ENCODE peak calls at places on chromosomes 12 and 14, in seven cellular contexts. O is lower leg skin, A is omental fat pad, B is astrocyte of the cerebellum, U is sigmoid colon, Q is coronary artery, T is heart left ventricle. L is an unnamed sample.

GRCh38 chr12:69684472-69684871 is 14.6 kb downstream of the BEST3 start:
- DNase-seq in O (no peak), A (no peak), B (no peak), U (no peak), Q (no peak), T (no peak), L (no peak)

GRCh38 chr14:29215853-29216252 is 449.3 kb downstream of the FOXG1 start:
- DNase-seq in O (no peak), A (no peak), B (no peak), U (no peak), Q (no peak), T (no peak), L (no peak)

GRCh38 chr14:65170768-65171251 is 68.5 kb upstream of the MAX start:
- DNase-seq in O (no peak), A (no peak), B (peak), U (no peak), Q (no peak), T (no peak), L (no peak)

GRCh38 chr12:118840399-118840798 is 140.9 kb upstream of the SRRM4 start:
- DNase-seq in O (no peak), A (no peak), B (no peak), U (no peak), Q (no peak), T (no peak), L (no peak)

GRCh38 chr12:64673490-64674169 is 63.3 kb downstream of the RASSF3 start:
- DNase-seq in O (no peak), A (no peak), B (peak), U (no peak), Q (no peak), T (no peak), L (no peak)

GRCh38 chr12:24948452-24948815 is 467 bp downstream of the BCAT1 start:
- DNase-seq in O (no peak), A (no peak), B (no peak), U (no peak), Q (no peak), T (no peak), L (no peak)

GRCh38 chr14:50225067-50225973 is 6.1 kb downstream of the SOS2 start:
- DNase-seq in O (no peak), A (no peak), B (peak), U (no peak), Q (no peak), T (no peak), L (no peak)

GRCh38 chr12:21801522-21802288 is 27.2 kb upstream of the KCNJ8 start:
- DNase-seq in O (no peak), A (no peak), B (no peak), U (no peak), Q (no peak), T (no peak), L (no peak)

GRCh38 chr12:15014708-15015107 is 41.9 kb downstream of the PDE6H start:
- DNase-seq in O (no peak), A (no peak), B (no peak), U (no peak), Q (no peak), T (no peak), L (no peak)

GRCh38 chr14:77059276-77059934 is 30.9 kb upstream of the IRF2BPL start:
- DNase-seq in O (no peak), A (no peak), B (peak), U (no peak), Q (no peak), T (peak), L (no peak)

GRCh38 chr12:58416211-58416610 is 474.8 kb downstream of the ATP23 start:
- DNase-seq in O (no peak), A (no peak), B (no peak), U (no peak), Q (no peak), T (no peak), L (no peak)
- TF ChIP-seq CTCF in O (no peak), A (no peak), B (peak), U (no peak), Q (no peak), T (no peak), L (peak)

DNA sequence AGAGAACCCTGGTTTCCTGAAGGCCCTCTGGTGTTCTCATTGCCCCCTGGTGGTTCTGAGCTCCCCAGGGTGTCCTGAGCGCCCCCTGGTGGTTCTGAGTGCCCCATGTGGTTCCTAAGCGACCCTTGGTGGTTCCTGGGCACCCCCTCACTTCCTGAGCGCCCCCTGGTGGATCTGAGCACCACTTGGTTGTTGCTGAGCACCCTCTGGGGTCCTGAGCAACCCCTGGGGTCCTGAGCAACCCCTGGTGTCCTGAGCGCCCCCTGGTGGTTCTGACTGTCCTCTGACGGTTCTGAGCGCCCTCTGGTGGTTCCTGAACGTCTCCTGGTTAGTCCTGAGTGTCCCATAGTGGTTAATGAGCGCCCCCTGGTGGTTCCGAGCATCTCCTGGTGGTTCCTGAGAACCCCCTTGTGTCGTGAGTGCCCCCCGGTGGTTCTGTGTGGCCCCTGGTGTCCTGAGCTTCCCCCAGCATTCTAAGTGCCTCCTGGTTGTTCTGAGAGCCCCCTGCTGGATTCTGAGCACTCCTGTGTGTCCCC is 568.3 kb downstream of the TMEM121 start:
- DNase-seq in O (no peak), A (no peak), B (no peak), U (no peak), Q (no peak), T (no peak), L (no peak)
- TF ChIP-seq CTCF in O (no peak), A (no peak), B (no peak), U (no peak), Q (no peak), T (no peak), L (peak)

GRCh38 chr14:75794615-75795038 is 133.6 kb downstream of the TTLL5 start:
- DNase-seq in O (no peak), A (no peak), B (peak), U (no peak), Q (no peak), T (no peak), L (no peak)
- TF ChIP-seq CTCF in O (no peak), A (no peak), B (peak), U (no peak), Q (no peak), T (peak), L (peak)

GRCh38 chr12:102119674-102120563 is at the start of the genes NUP37 and PARPBP:
- DNase-seq in O (peak), A (peak), B (peak), U (peak), Q (peak), T (peak), L (peak)
- TF ChIP-seq CTCF in O (no peak), A (no peak), B (no peak), U (no peak), Q (no peak), T (no peak), L (peak)

GRCh38 chr14:94538070-94538740 is 23.0 kb upstream of the SERPINA4 start:
- DNase-seq in O (peak), A (no peak), B (no peak), U (no peak), Q (no peak), T (no peak), L (no peak)

GRCh38 chr14:94540031-94540794 is 21.0 kb upstream of the SERPINA4 start:
- DNase-seq in O (peak), A (no peak), B (no peak), U (no peak), Q (no peak), T (no peak), L (no peak)

GRCh38 chr14:94539181-94539580 is 22.1 kb upstream of the SERPINA4 start:
- DNase-seq in O (peak), A (no peak), B (no peak), U (no peak), Q (no peak), T (no peak), L (no peak)

GRCh38 chr14:94532462-94532861 is 23.2 kb upstream of the SERPINA12 start:
- DNase-seq in O (no peak), A (no peak), B (peak), U (no peak), Q (no peak), T (no peak), L (no peak)

GRCh38 chr14:94536836-94537235 is 24.4 kb upstream of the SERPINA4 start:
- DNase-seq in O (peak), A (no peak), B (no peak), U (no peak), Q (no peak), T (no peak), L (no peak)
- TF ChIP-seq CTCF in O (no peak), A (no peak), B (peak), U (no peak), Q (no peak), T (no peak), L (peak)

DNA sequence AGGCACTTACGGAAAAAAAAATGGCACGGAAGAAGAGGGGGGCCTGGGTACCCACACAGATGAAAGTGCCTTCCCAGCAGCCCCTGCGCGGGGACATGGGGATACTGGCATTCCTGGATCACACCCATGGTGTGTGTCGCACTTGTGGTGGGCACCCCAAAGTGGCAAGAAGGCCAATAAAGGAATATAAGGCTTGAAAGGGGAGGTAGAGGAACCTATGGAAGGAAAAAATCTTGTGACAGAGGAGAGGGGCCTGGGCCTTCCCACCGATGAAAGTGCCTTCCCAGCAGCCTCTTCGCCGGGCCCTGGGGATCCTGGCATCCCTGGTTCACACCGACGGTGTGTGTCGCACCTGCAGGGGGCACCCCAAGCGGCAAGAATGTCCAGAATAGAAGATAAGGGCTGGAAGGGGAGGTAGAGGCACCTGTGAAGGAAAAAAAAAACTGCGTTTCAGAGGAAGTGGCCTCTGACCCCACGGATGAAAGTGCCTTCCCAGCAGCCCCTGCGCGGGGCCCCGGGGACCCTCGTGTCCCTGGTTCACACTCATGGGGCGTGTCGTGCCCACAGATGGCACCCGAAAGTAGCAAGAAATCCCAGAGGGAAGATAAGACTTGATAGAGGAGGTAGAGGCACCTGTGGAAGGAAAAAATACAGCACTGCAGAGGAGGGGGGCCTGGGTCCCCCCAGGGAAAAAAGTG is 284.0 kb downstream of the ALG10 start:
- DNase-seq in O (no peak), A (no peak), B (no peak), U (no peak), Q (no peak), T (no peak), L (no peak)
- TF ChIP-seq CTCF in O (no peak), A (no peak), B (no peak), U (no peak), Q (no peak), T (no peak), L (no peak)

L was measured in chondrocyte.